ENCODE peak calls at places on chromosomes 7 and 10, in nine cellular contexts. One of them, this sample, is unnamed.

GRCh38 chr7:102834999-102835398 is 77.8 kb upstream of the LRRC17 start:
- DNase-seq in mesenchymal stem cell: peak; percentile 93
- DNase-seq in MM.1S: peak; percentile 16
- DNase-seq in lower lobe of right lung: no peak
- DNase-seq in tibial artery: no peak
- DNase-seq in progenitor cell of endocrine pancreas: no peak
- DNase-seq in spleen: no peak
- DNase-seq in NCI-H2081: no peak
- DNase-seq in memory B cell: no peak
- DNase-seq in this sample: no peak

GRCh38 chr7:507623-508305 is 11.9 kb downstream of the PDGFA start:
- DNase-seq in mesenchymal stem cell: no peak
- DNase-seq in MM.1S: no peak
- DNase-seq in lower lobe of right lung: peak; percentile 31
- DNase-seq in tibial artery: no peak
- DNase-seq in progenitor cell of endocrine pancreas: no peak
- DNase-seq in spleen: peak; percentile 41
- DNase-seq in NCI-H2081: no peak
- DNase-seq in memory B cell: no peak
- DNase-seq in this sample: no peak

GRCh38 chr10:124152781-124153600 is 59.6 kb upstream of the CHST15 start:
- DNase-seq in mesenchymal stem cell: peak; percentile 92
- DNase-seq in MM.1S: peak; percentile 98
- DNase-seq in lower lobe of right lung: peak; percentile 58
- DNase-seq in tibial artery: peak; percentile 44
- DNase-seq in progenitor cell of endocrine pancreas: no peak
- DNase-seq in spleen: peak; percentile 88
- DNase-seq in NCI-H2081: peak; percentile 92
- DNase-seq in memory B cell: peak; percentile 39
- DNase-seq in this sample: no peak

GRCh38 chr7:2048006-2048405 is 184.7 kb downstream of the MAD1L1 start:
- DNase-seq in mesenchymal stem cell: no peak
- DNase-seq in MM.1S: no peak
- DNase-seq in lower lobe of right lung: peak; percentile 8
- DNase-seq in tibial artery: no peak
- DNase-seq in progenitor cell of endocrine pancreas: no peak
- DNase-seq in spleen: peak; percentile 48
- DNase-seq in NCI-H2081: no peak
- DNase-seq in memory B cell: no peak
- DNase-seq in this sample: no peak

GRCh38 chr7:121329460-121330052 is 756 bp downstream of the WNT16 start:
- DNase-seq in mesenchymal stem cell: no peak
- DNase-seq in MM.1S: peak; percentile 83
- DNase-seq in lower lobe of right lung: peak; percentile 40
- DNase-seq in tibial artery: no peak
- DNase-seq in progenitor cell of endocrine pancreas: peak; percentile 24
- DNase-seq in spleen: peak; percentile 87
- DNase-seq in NCI-H2081: peak; percentile 14
- DNase-seq in memory B cell: peak; percentile 52
- DNase-seq in this sample: no peak

GRCh38 chr10:95229724-95230627 is 35.9 kb downstream of the ACSM6 start:
- DNase-seq in mesenchymal stem cell: peak; percentile 96
- DNase-seq in MM.1S: no peak
- DNase-seq in lower lobe of right lung: no peak
- DNase-seq in tibial artery: no peak
- DNase-seq in progenitor cell of endocrine pancreas: no peak
- DNase-seq in spleen: no peak
- DNase-seq in NCI-H2081: no peak
- DNase-seq in memory B cell: no peak
- DNase-seq in this sample: no peak

GRCh38 chr7:20152511-20152910 is 64.7 kb downstream of the MACC1 start:
- DNase-seq in mesenchymal stem cell: peak; percentile 82
- DNase-seq in MM.1S: no peak
- DNase-seq in lower lobe of right lung: no peak
- DNase-seq in tibial artery: no peak
- DNase-seq in progenitor cell of endocrine pancreas: no peak
- DNase-seq in spleen: no peak
- DNase-seq in NCI-H2081: no peak
- DNase-seq in memory B cell: no peak
- DNase-seq in this sample: no peak

GRCh38 chr10:11015371-11015934 is 2.2 kb upstream of the CELF2 start:
- DNase-seq in mesenchymal stem cell: no peak
- DNase-seq in MM.1S: no peak
- DNase-seq in lower lobe of right lung: no peak
- DNase-seq in tibial artery: no peak
- DNase-seq in progenitor cell of endocrine pancreas: no peak
- DNase-seq in spleen: no peak
- DNase-seq in NCI-H2081: no peak
- DNase-seq in memory B cell: no peak
- DNase-seq in this sample: no peak

GRCh38 chr10:127444155-127444554 is 105.0 kb upstream of the NPS start:
- DNase-seq in mesenchymal stem cell: no peak
- DNase-seq in MM.1S: no peak
- DNase-seq in lower lobe of right lung: no peak
- DNase-seq in tibial artery: no peak
- DNase-seq in progenitor cell of endocrine pancreas: no peak
- DNase-seq in spleen: no peak
- DNase-seq in NCI-H2081: no peak
- DNase-seq in memory B cell: no peak
- DNase-seq in this sample: no peak

GRCh38 chr10:79191951-79192676 is 123.3 kb downstream of the ZMIZ1 start:
- DNase-seq in mesenchymal stem cell: no peak
- DNase-seq in MM.1S: no peak
- DNase-seq in lower lobe of right lung: no peak
- DNase-seq in tibial artery: no peak
- DNase-seq in progenitor cell of endocrine pancreas: no peak
- DNase-seq in spleen: no peak
- DNase-seq in NCI-H2081: no peak
- DNase-seq in memory B cell: no peak
- DNase-seq in this sample: no peak

GRCh38 chr10:115829501-115830215 is 443.3 kb downstream of the GFRA1 start:
- DNase-seq in mesenchymal stem cell: peak; percentile 67
- DNase-seq in MM.1S: no peak
- DNase-seq in lower lobe of right lung: no peak
- DNase-seq in tibial artery: no peak
- DNase-seq in progenitor cell of endocrine pancreas: no peak
- DNase-seq in spleen: no peak
- DNase-seq in NCI-H2081: no peak
- DNase-seq in memory B cell: no peak
- DNase-seq in this sample: no peak

GRCh38 chr10:88045544-88046415 is 182.4 kb downstream of the PTEN start:
- DNase-seq in mesenchymal stem cell: no peak
- DNase-seq in MM.1S: no peak
- DNase-seq in lower lobe of right lung: no peak
- DNase-seq in tibial artery: no peak
- DNase-seq in progenitor cell of endocrine pancreas: no peak
- DNase-seq in spleen: no peak
- DNase-seq in NCI-H2081: no peak
- DNase-seq in memory B cell: no peak
- DNase-seq in this sample: no peak

GRCh38 chr7:16046045-16046444 is 359.6 kb upstream of the MEOX2 start:
- DNase-seq in mesenchymal stem cell: no peak
- DNase-seq in MM.1S: no peak
- DNase-seq in lower lobe of right lung: no peak
- DNase-seq in tibial artery: no peak
- DNase-seq in progenitor cell of endocrine pancreas: no peak
- DNase-seq in spleen: no peak
- DNase-seq in NCI-H2081: no peak
- DNase-seq in memory B cell: no peak
- DNase-seq in this sample: no peak

GRCh38 chr10:46992794-46993552 is 81.7 kb downstream of the PTPN20 start:
- DNase-seq in mesenchymal stem cell: peak; percentile 16
- DNase-seq in MM.1S: peak; percentile 8
- DNase-seq in lower lobe of right lung: peak; percentile 45
- DNase-seq in tibial artery: peak; percentile 62
- DNase-seq in progenitor cell of endocrine pancreas: no peak
- DNase-seq in spleen: no peak
- DNase-seq in NCI-H2081: peak; percentile 57
- DNase-seq in memory B cell: no peak
- DNase-seq in this sample: no peak

GRCh38 chr10:87935290-87936141 is 72.1 kb downstream of the PTEN start:
- DNase-seq in mesenchymal stem cell: peak; percentile 56
- DNase-seq in MM.1S: no peak
- DNase-seq in lower lobe of right lung: no peak
- DNase-seq in tibial artery: no peak
- DNase-seq in progenitor cell of endocrine pancreas: no peak
- DNase-seq in spleen: no peak
- DNase-seq in NCI-H2081: no peak
- DNase-seq in memory B cell: no peak
- DNase-seq in this sample: no peak

GRCh38 chr7:20393021-20394015 is 62.6 kb downstream of the ITGB8 start:
- DNase-seq in mesenchymal stem cell: no peak
- DNase-seq in MM.1S: no peak
- DNase-seq in lower lobe of right lung: no peak
- DNase-seq in tibial artery: no peak
- DNase-seq in progenitor cell of endocrine pancreas: no peak
- DNase-seq in spleen: no peak
- DNase-seq in NCI-H2081: no peak
- DNase-seq in memory B cell: no peak
- DNase-seq in this sample: no peak

GRCh38 chr7:116591202-116592040 is 66.6 kb downstream of the CAV1 start:
- DNase-seq in mesenchymal stem cell: peak; percentile 40
- DNase-seq in MM.1S: peak; percentile 60
- DNase-seq in lower lobe of right lung: no peak
- DNase-seq in tibial artery: no peak
- DNase-seq in progenitor cell of endocrine pancreas: no peak
- DNase-seq in spleen: no peak
- DNase-seq in NCI-H2081: peak; percentile 42
- DNase-seq in memory B cell: no peak
- DNase-seq in this sample: no peak

GRCh38 chr10:110818311-110819257 is 53.1 kb upstream of the PDCD4 start:
- DNase-seq in mesenchymal stem cell: no peak
- DNase-seq in MM.1S: no peak
- DNase-seq in lower lobe of right lung: peak; percentile 71
- DNase-seq in tibial artery: peak; percentile 61
- DNase-seq in progenitor cell of endocrine pancreas: no peak
- DNase-seq in spleen: no peak
- DNase-seq in NCI-H2081: no peak
- DNase-seq in memory B cell: no peak
- DNase-seq in this sample: no peak

GRCh38 chr10:7649673-7650330 is 17.0 kb downstream of the ITIH5 start:
- DNase-seq in mesenchymal stem cell: peak; percentile 1
- DNase-seq in MM.1S: no peak
- DNase-seq in lower lobe of right lung: no peak
- DNase-seq in tibial artery: peak; percentile 45
- DNase-seq in progenitor cell of endocrine pancreas: no peak
- DNase-seq in spleen: no peak
- DNase-seq in NCI-H2081: no peak
- DNase-seq in memory B cell: no peak
- DNase-seq in this sample: no peak

GRCh38 chr7:77455334-77455733 is 39.2 kb upstream of the GSAP start:
- DNase-seq in mesenchymal stem cell: peak; percentile 81
- DNase-seq in MM.1S: no peak
- DNase-seq in lower lobe of right lung: no peak
- DNase-seq in tibial artery: peak; percentile 24
- DNase-seq in progenitor cell of endocrine pancreas: no peak
- DNase-seq in spleen: no peak
- DNase-seq in NCI-H2081: no peak
- DNase-seq in memory B cell: no peak
- DNase-seq in this sample: no peak

GRCh38 chr7:29270979-29271658 is 76.5 kb downstream of the CHN2 start:
- DNase-seq in mesenchymal stem cell: peak; percentile 40
- DNase-seq in MM.1S: no peak
- DNase-seq in lower lobe of right lung: no peak
- DNase-seq in tibial artery: no peak
- DNase-seq in progenitor cell of endocrine pancreas: no peak
- DNase-seq in spleen: no peak
- DNase-seq in NCI-H2081: peak; percentile 29
- DNase-seq in memory B cell: no peak
- DNase-seq in this sample: no peak

GRCh38 chr7:117385340-117386124 is 41.8 kb downstream of the ASZ1 start:
- DNase-seq in mesenchymal stem cell: peak; percentile 38
- DNase-seq in MM.1S: peak; percentile 79
- DNase-seq in lower lobe of right lung: no peak
- DNase-seq in tibial artery: no peak
- DNase-seq in progenitor cell of endocrine pancreas: no peak
- DNase-seq in spleen: no peak
- DNase-seq in NCI-H2081: peak; percentile 20
- DNase-seq in memory B cell: no peak
- DNase-seq in this sample: no peak

GRCh38 chr7:36852931-36853330 is 128.6 kb upstream of the AOAH start:
- DNase-seq in mesenchymal stem cell: no peak
- DNase-seq in MM.1S: no peak
- DNase-seq in lower lobe of right lung: no peak
- DNase-seq in tibial artery: no peak
- DNase-seq in progenitor cell of endocrine pancreas: no peak
- DNase-seq in spleen: no peak
- DNase-seq in NCI-H2081: no peak
- DNase-seq in memory B cell: no peak
- DNase-seq in this sample: no peak

GRCh38 chr10:127907411-127908105 is 655 bp downstream of the PTPRE start:
- DNase-seq in mesenchymal stem cell: peak; percentile 43
- DNase-seq in MM.1S: no peak
- DNase-seq in lower lobe of right lung: peak; percentile 68
- DNase-seq in tibial artery: no peak
- DNase-seq in progenitor cell of endocrine pancreas: no peak
- DNase-seq in spleen: peak; percentile 86
- DNase-seq in NCI-H2081: no peak
- DNase-seq in memory B cell: peak; percentile 28
- DNase-seq in this sample: no peak

GRCh38 chr7:51141451-51141971 is 175.1 kb downstream of the COBL start:
- DNase-seq in mesenchymal stem cell: peak; percentile 43
- DNase-seq in MM.1S: peak; percentile 11
- DNase-seq in lower lobe of right lung: no peak
- DNase-seq in tibial artery: no peak
- DNase-seq in progenitor cell of endocrine pancreas: no peak
- DNase-seq in spleen: no peak
- DNase-seq in NCI-H2081: no peak
- DNase-seq in memory B cell: no peak
- DNase-seq in this sample: no peak

GRCh38 chr7:5607958-5608656 is 173.4 kb downstream of the RNF216 start:
- DNase-seq in mesenchymal stem cell: no peak
- DNase-seq in MM.1S: no peak
- DNase-seq in lower lobe of right lung: no peak
- DNase-seq in tibial artery: no peak
- DNase-seq in progenitor cell of endocrine pancreas: no peak
- DNase-seq in spleen: no peak
- DNase-seq in NCI-H2081: no peak
- DNase-seq in memory B cell: no peak
- DNase-seq in this sample: no peak

GRCh38 chr7:152527610-152528032 is 91.8 kb upstream of the KMT2C start:
- DNase-seq in mesenchymal stem cell: no peak
- DNase-seq in MM.1S: no peak
- DNase-seq in lower lobe of right lung: no peak
- DNase-seq in tibial artery: no peak
- DNase-seq in progenitor cell of endocrine pancreas: no peak
- DNase-seq in spleen: no peak
- DNase-seq in NCI-H2081: no peak
- DNase-seq in memory B cell: no peak
- DNase-seq in this sample: no peak

GRCh38 chr7:25624001-25624400 is 395.7 kb upstream of the NPVF start:
- DNase-seq in mesenchymal stem cell: no peak
- DNase-seq in MM.1S: no peak
- DNase-seq in lower lobe of right lung: no peak
- DNase-seq in tibial artery: no peak
- DNase-seq in progenitor cell of endocrine pancreas: no peak
- DNase-seq in spleen: no peak
- DNase-seq in NCI-H2081: no peak
- DNase-seq in memory B cell: no peak
- DNase-seq in this sample: no peak

This sample was measured in T-helper 1 cell.